ENCODE peak calls at places on chromosomes 5 and 9, in four cellular contexts. One of them, this sample, is unnamed.

GRCh38 chr9:112502177-112502946 is 15.7 kb downstream of the KIAA1958 start:
- DNase-seq in K562: no peak
- DNase-seq in HL-60: no peak
- DNase-seq in SK-N-SH: no peak
- DNase-seq in this sample: no peak

GRCh38 chr5:3612561-3613175 is 17.0 kb downstream of the IRX1 start:
- DNase-seq in SK-N-SH: no peak
- DNase-seq in K562: no peak
- DNase-seq in HL-60: no peak
- DNase-seq in this sample: no peak

GRCh38 chr9:116377179-116377790 is 223.7 kb downstream of the PAPPA start:
- DNase-seq in SK-N-SH: no peak
- DNase-seq in K562: no peak
- DNase-seq in HL-60: no peak
- DNase-seq in this sample: no peak

GRCh38 chr5:132226516-132227234 is 978 bp downstream of the P4HA2 start:
- DNase-seq in K562: no peak
- DNase-seq in HL-60: no peak
- DNase-seq in SK-N-SH: no peak
- DNase-seq in this sample: peak; percentile 47

GRCh38 chr5:35902032-35902681 is 36.3 kb downstream of the CAPSL start:
- DNase-seq in SK-N-SH: no peak
- DNase-seq in HL-60: no peak
- DNase-seq in K562: no peak
- DNase-seq in this sample: no peak

GRCh38 chr5:127187711-127188110 is 102.9 kb upstream of the MEGF10 start:
- DNase-seq in HL-60: no peak
- DNase-seq in SK-N-SH: peak; percentile 11
- DNase-seq in K562: no peak
- DNase-seq in this sample: no peak

GRCh38 chr9:35277171-35277520 is 115.3 kb downstream of the UNC13B start:
- DNase-seq in SK-N-SH: no peak
- DNase-seq in K562: no peak
- DNase-seq in HL-60: no peak
- DNase-seq in this sample: no peak

GRCh38 chr5:126619781-126620180 is 19.0 kb downstream of the PHAX start:
- DNase-seq in HL-60: no peak
- DNase-seq in SK-N-SH: no peak
- DNase-seq in K562: no peak
- DNase-seq in this sample: no peak

GRCh38 chr9:128891354-128892222 is 9.7 kb downstream of the LRRC8A start:
- DNase-seq in HL-60: no peak
- DNase-seq in SK-N-SH: no peak
- DNase-seq in K562: no peak
- DNase-seq in this sample: no peak

GRCh38 chr5:180424094-180424493 is 70.1 kb upstream of the CNOT6 start:
- DNase-seq in K562: no peak
- DNase-seq in HL-60: no peak
- DNase-seq in SK-N-SH: no peak
- DNase-seq in this sample: no peak

GRCh38 chr9:12719431-12719830 is 26.2 kb downstream of the TYRP1 start:
- DNase-seq in K562: no peak
- DNase-seq in HL-60: no peak
- DNase-seq in SK-N-SH: peak; percentile 22
- DNase-seq in this sample: no peak

GRCh38 chr5:83034036-83034435 is 43.2 kb downstream of the TMEM167A start:
- DNase-seq in K562: no peak
- DNase-seq in HL-60: no peak
- DNase-seq in SK-N-SH: no peak
- DNase-seq in this sample: no peak

GRCh38 chr5:148541054-148541835 is 113.1 kb downstream of the HTR4 start:
- DNase-seq in SK-N-SH: no peak
- DNase-seq in K562: no peak
- DNase-seq in HL-60: no peak
- DNase-seq in this sample: no peak

GRCh38 chr9:127525426-127526188 is 74.3 kb downstream of the LRSAM1 start:
- DNase-seq in K562: peak; percentile 68
- DNase-seq in HL-60: peak; percentile 26
- DNase-seq in SK-N-SH: no peak
- DNase-seq in this sample: no peak

GRCh38 chr5:157196045-157196444 is 15.4 kb downstream of the ITK start:
- DNase-seq in SK-N-SH: no peak
- DNase-seq in HL-60: no peak
- DNase-seq in K562: no peak
- DNase-seq in this sample: no peak

GRCh38 chr5:34598177-34598794 is 57.8 kb upstream of the RAI14 start:
- DNase-seq in SK-N-SH: no peak
- DNase-seq in HL-60: no peak
- DNase-seq in K562: no peak
- DNase-seq in this sample: no peak

GRCh38 chr5:32859211-32859641 is 148.1 kb downstream of the NPR3 start:
- DNase-seq in SK-N-SH: no peak
- DNase-seq in HL-60: no peak
- DNase-seq in K562: no peak
- DNase-seq in this sample: no peak

GRCh38 chr5:37044120-37044519 is 167.6 kb downstream of the NIPBL start:
- DNase-seq in SK-N-SH: no peak
- DNase-seq in K562: no peak
- DNase-seq in HL-60: no peak
- DNase-seq in this sample: no peak

GRCh38 chr9:129998491-129999122 is 44.4 kb downstream of the FNBP1 start:
- DNase-seq in K562: no peak
- DNase-seq in SK-N-SH: peak; percentile 49
- DNase-seq in HL-60: no peak
- DNase-seq in this sample: no peak

GRCh38 chr5:116273458-116274242 is 188.8 kb downstream of the COMMD10 start:
- DNase-seq in HL-60: no peak
- DNase-seq in SK-N-SH: no peak
- DNase-seq in K562: no peak
- DNase-seq in this sample: no peak

GRCh38 chr5:137376127-137376526 is 123.0 kb downstream of the SPOCK1 start:
- DNase-seq in K562: no peak
- DNase-seq in HL-60: no peak
- DNase-seq in SK-N-SH: no peak
- DNase-seq in this sample: no peak

GRCh38 chr9:8025532-8025931 is 226.0 kb upstream of the DMAC1 start:
- DNase-seq in HL-60: no peak
- DNase-seq in SK-N-SH: no peak
- DNase-seq in K562: no peak
- DNase-seq in this sample: no peak

GRCh38 chr5:135826221-135826525 is 8.3 kb upstream of the SLC25A48 start:
- DNase-seq in SK-N-SH: no peak
- DNase-seq in K562: no peak
- DNase-seq in HL-60: no peak
- DNase-seq in this sample: no peak

GRCh38 chr9:37002036-37002412 is 32.0 kb downstream of the PAX5 start:
- DNase-seq in HL-60: no peak
- DNase-seq in K562: no peak
- DNase-seq in SK-N-SH: no peak
- DNase-seq in this sample: no peak
- H3K4me3 ChIP-seq in HL-60: no peak overlapping the region
- H3K4me3 ChIP-seq in K562: no peak overlapping the region
- H3K4me3 ChIP-seq in SK-N-SH: no peak overlapping the region
- H3K4me3 ChIP-seq in this sample: peak overlapping the region; percentile 49

DNA sequence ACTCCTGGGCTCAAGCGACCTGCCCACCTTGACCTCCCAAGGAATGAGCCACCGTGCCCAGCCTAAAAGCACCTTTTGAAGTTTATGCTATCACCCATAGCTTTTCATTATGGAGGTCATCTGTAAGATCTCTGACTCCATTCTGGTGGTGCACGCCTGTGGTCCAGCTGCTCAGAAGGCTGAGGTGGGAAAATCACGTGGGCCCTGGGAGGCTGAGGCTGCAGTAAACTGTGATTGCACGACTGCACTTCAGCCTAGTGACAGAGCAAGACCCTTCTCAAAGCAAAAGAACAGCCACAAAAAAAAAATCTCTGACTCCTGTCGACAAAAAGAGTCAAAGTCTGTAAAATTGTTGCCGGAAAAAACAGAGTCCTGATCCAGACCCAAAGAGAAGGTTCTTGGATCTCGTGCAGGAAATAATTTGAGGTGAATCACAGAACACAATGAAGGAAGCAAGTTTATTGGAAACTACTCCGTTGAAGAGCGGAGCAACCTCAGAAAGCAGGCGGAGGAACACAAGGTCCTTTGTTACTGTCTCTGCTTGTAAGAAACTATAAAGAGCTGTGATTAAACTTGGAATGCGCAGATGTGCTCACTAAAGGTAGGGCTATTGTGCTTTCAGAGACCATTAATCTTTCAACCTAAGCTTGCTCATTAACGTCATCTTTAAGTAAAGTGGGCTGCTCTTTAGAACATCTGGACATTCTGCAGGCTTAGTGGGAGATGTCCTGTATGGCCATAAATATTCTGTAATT is 2.0 kb upstream of the HAUS6 start:
- DNase-seq in SK-N-SH: no peak
- DNase-seq in HL-60: no peak
- DNase-seq in K562: no peak
- DNase-seq in this sample: no peak
- TF ChIP-seq GABPA in SK-N-SH: no peak
- TF ChIP-seq GABPA in HL-60: no peak
- TF ChIP-seq GABPA in K562: no peak
- TF ChIP-seq GABPA in this sample: no peak

GRCh38 chr5:14323466-14323865 is 180.3 kb downstream of the TRIO start:
- DNase-seq in SK-N-SH: no peak
- DNase-seq in K562: no peak
- DNase-seq in HL-60: no peak
- DNase-seq in this sample: no peak

GRCh38 chr5:14328144-14328543 is 185.0 kb downstream of the TRIO start:
- DNase-seq in K562: no peak
- DNase-seq in SK-N-SH: no peak
- DNase-seq in HL-60: no peak
- DNase-seq in this sample: no peak

GRCh38 chr5:14327624-14328023 is 184.5 kb downstream of the TRIO start:
- DNase-seq in SK-N-SH: no peak
- DNase-seq in K562: no peak
- DNase-seq in HL-60: no peak
- DNase-seq in this sample: no peak

GRCh38 chr5:14325369-14325768 is 182.2 kb downstream of the TRIO start:
- DNase-seq in SK-N-SH: no peak
- DNase-seq in HL-60: no peak
- DNase-seq in K562: no peak
- DNase-seq in this sample: no peak

DNA sequence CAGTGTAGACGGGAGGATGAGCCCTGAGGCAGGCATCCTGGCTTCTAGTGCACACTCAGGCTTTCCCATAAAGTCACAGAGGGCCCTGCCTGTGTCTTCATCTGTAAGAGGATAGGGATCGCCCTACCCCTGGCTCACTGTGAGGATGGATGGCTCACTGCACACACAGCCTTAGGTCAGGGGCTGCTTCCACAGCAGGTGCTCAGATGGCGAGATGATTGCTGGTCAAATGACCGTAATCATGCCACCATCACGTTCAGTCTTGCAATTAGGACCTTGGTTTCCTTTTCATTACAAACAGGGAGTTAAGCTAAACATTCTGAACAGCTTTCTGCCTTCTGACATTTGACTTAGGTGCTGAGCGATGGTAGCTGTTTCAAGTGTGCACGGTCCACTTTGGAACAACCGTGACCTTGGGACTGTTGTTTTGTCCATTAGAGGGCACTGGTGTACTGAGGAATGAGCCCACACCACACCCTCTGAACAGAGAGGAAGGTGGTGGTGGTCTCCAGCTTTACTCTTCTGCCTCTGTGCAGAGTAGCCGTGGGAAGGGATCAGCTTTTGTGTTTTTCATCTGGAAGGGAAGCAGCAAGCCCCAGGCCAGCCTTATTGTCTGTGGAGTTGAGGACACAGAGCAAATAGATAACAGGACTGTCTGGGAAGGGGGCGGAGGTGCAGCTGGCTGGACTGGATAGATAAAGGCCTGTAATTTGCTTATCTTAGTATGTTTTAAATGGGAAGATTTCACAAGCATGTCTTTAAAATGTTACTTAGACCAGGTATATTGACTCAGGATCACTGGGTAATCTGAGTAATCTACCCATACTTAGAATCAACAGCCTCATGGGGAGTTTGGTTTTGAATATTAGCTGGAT is 183.1 kb downstream of the TRIO start:
- DNase-seq in K562: peak; percentile 59
- DNase-seq in SK-N-SH: peak; percentile 42
- DNase-seq in HL-60: no peak
- DNase-seq in this sample: no peak
- H3K4me3 ChIP-seq in K562: no peak overlapping the region
- H3K4me3 ChIP-seq in SK-N-SH: no peak overlapping the region
- H3K4me3 ChIP-seq in HL-60: no peak overlapping the region
- H3K4me3 ChIP-seq in this sample: no peak overlapping the region

GRCh38 chr9:94553029-94553938 is 1.6 kb upstream of the PCAT7 start:
- DNase-seq in SK-N-SH: no peak
- DNase-seq in HL-60: peak; percentile 18
- DNase-seq in K562: no peak
- DNase-seq in this sample: no peak

GRCh38 chr9:94554078-94554438 is 825 bp upstream of the PCAT7 start:
- DNase-seq in SK-N-SH: no peak
- DNase-seq in K562: peak; percentile 57
- DNase-seq in HL-60: no peak
- DNase-seq in this sample: no peak

GRCh38 chr9:94560237-94560636 is 5.4 kb downstream of the PCAT7 start:
- DNase-seq in HL-60: no peak
- DNase-seq in SK-N-SH: no peak
- DNase-seq in K562: no peak
- DNase-seq in this sample: no peak

GRCh38 chr9:94554439-94555331 is at the start of gene PCAT7:
- DNase-seq in K562: peak; percentile 72
- DNase-seq in HL-60: peak; percentile 90
- DNase-seq in SK-N-SH: peak; percentile 56
- DNase-seq in this sample: peak; percentile 53
- TF ChIP-seq GABPA in K562: no peak
- TF ChIP-seq GABPA in HL-60: no peak
- TF ChIP-seq GABPA in SK-N-SH: no peak
- TF ChIP-seq GABPA in this sample: no peak

GRCh38 chr5:87410941-87411340 is 1.8 kb downstream of the CCNH start:
- DNase-seq in SK-N-SH: no peak
- DNase-seq in K562: no peak
- DNase-seq in HL-60: no peak
- DNase-seq in this sample: no peak
- H3K4me3 ChIP-seq in SK-N-SH: peak overlapping the region; percentile 74
- H3K4me3 ChIP-seq in K562: peak overlapping the region; percentile 98
- H3K4me3 ChIP-seq in HL-60: peak overlapping the region; percentile 76
- H3K4me3 ChIP-seq in this sample: no peak overlapping the region

GRCh38 chr9:120152295-120152694 is 427.7 kb downstream of the CDK5RAP2 start:
- DNase-seq in K562: peak; percentile 38
- DNase-seq in HL-60: no peak
- DNase-seq in SK-N-SH: peak; percentile 68
- DNase-seq in this sample: peak; percentile 52
- TF ChIP-seq GABPA in K562: no peak
- TF ChIP-seq GABPA in HL-60: no peak
- TF ChIP-seq GABPA in SK-N-SH: no peak
- TF ChIP-seq GABPA in this sample: no peak

GRCh38 chr9:88954073-88954472 is 37.2 kb upstream of the S1PR3 start:
- DNase-seq in SK-N-SH: no peak
- DNase-seq in K562: no peak
- DNase-seq in HL-60: no peak
- DNase-seq in this sample: no peak
- H3K4me3 ChIP-seq in SK-N-SH: no peak overlapping the region
- H3K4me3 ChIP-seq in K562: no peak overlapping the region
- H3K4me3 ChIP-seq in HL-60: no peak overlapping the region
- H3K4me3 ChIP-seq in this sample: no peak overlapping the region

This sample was measured in H1.